ENCODE peak calls at places on chromosomes 3 and 15, in six cellular contexts. One of them, this sample, is unnamed.
A peak's percentile ranks its signal among the peaks of the same experiment; 100 is the strongest.

GRCh38 chr3:126125341-126125740 is 41.4 kb upstream of the SLC41A3 start:
- DNase-seq in mesothelial cell of epicardium: peak; percentile 10
- DNase-seq in B cell: no peak
- DNase-seq in RWPE1: no peak
- DNase-seq in mammary epithelial cell: no peak
- DNase-seq in GM23338: no peak
- DNase-seq in this sample: no peak

GRCh38 chr15:75034615-75035014 is 11.2 kb downstream of the PPCDC start:
- DNase-seq in mammary epithelial cell: no peak
- DNase-seq in RWPE1: no peak
- DNase-seq in GM23338: no peak
- DNase-seq in mesothelial cell of epicardium: no peak
- DNase-seq in B cell: no peak
- DNase-seq in this sample: no peak

GRCh38 chr15:49720221-49720620 is 99.4 kb downstream of the DTWD1 start:
- DNase-seq in mammary epithelial cell: no peak
- DNase-seq in GM23338: no peak
- DNase-seq in RWPE1: no peak
- DNase-seq in B cell: no peak
- DNase-seq in mesothelial cell of epicardium: no peak
- DNase-seq in this sample: no peak

GRCh38 chr3:69723389-69723788 is 15.9 kb upstream of the MITF start:
- DNase-seq in mammary epithelial cell: no peak
- DNase-seq in GM23338: no peak
- DNase-seq in RWPE1: no peak
- DNase-seq in mesothelial cell of epicardium: no peak
- DNase-seq in B cell: no peak
- DNase-seq in this sample: no peak

GRCh38 chr15:25712192-25712960 is 150.8 kb downstream of the ATP10A start:
- DNase-seq in GM23338: no peak
- DNase-seq in mesothelial cell of epicardium: no peak
- DNase-seq in mammary epithelial cell: no peak
- DNase-seq in RWPE1: no peak
- DNase-seq in B cell: no peak
- DNase-seq in this sample: no peak

GRCh38 chr3:79985866-79986265 is 218.1 kb upstream of the ROBO1 start:
- DNase-seq in RWPE1: no peak
- DNase-seq in B cell: no peak
- DNase-seq in mammary epithelial cell: no peak
- DNase-seq in GM23338: no peak
- DNase-seq in mesothelial cell of epicardium: no peak
- DNase-seq in this sample: no peak

GRCh38 chr15:33975023-33975565 is 6.8 kb downstream of the CHRM5 start:
- DNase-seq in B cell: no peak
- DNase-seq in GM23338: no peak
- DNase-seq in mammary epithelial cell: no peak
- DNase-seq in mesothelial cell of epicardium: no peak
- DNase-seq in RWPE1: no peak
- DNase-seq in this sample: no peak

GRCh38 chr3:24388159-24388558 is 106.5 kb downstream of the THRB start:
- DNase-seq in RWPE1: no peak
- DNase-seq in mammary epithelial cell: no peak
- DNase-seq in GM23338: no peak
- DNase-seq in mesothelial cell of epicardium: no peak
- DNase-seq in B cell: no peak
- DNase-seq in this sample: no peak

GRCh38 chr3:12686096-12686495 is 22.2 kb upstream of the RAF1 start:
- DNase-seq in RWPE1: no peak
- DNase-seq in GM23338: no peak
- DNase-seq in B cell: no peak
- DNase-seq in mammary epithelial cell: no peak
- DNase-seq in mesothelial cell of epicardium: no peak
- DNase-seq in this sample: no peak

GRCh38 chr3:24220859-24221657 is 273.6 kb downstream of the THRB start:
- DNase-seq in GM23338: peak; percentile 54
- DNase-seq in mesothelial cell of epicardium: no peak
- DNase-seq in mammary epithelial cell: peak; percentile 93
- DNase-seq in RWPE1: peak; percentile 61
- DNase-seq in B cell: no peak
- DNase-seq in this sample: no peak

GRCh38 chr15:99603828-99604227 is 38.0 kb downstream of the MEF2A start:
- DNase-seq in mesothelial cell of epicardium: no peak
- DNase-seq in GM23338: no peak
- DNase-seq in B cell: no peak
- DNase-seq in RWPE1: no peak
- DNase-seq in mammary epithelial cell: no peak
- DNase-seq in this sample: no peak

GRCh38 chr3:150106752-150107428 is 136.2 kb upstream of the PFN2 start:
- DNase-seq in mesothelial cell of epicardium: no peak
- DNase-seq in GM23338: no peak
- DNase-seq in RWPE1: no peak
- DNase-seq in mammary epithelial cell: no peak
- DNase-seq in B cell: no peak
- DNase-seq in this sample: no peak

GRCh38 chr3:185297867-185298266 is 44.0 kb upstream of the EHHADH start:
- DNase-seq in mammary epithelial cell: no peak
- DNase-seq in RWPE1: no peak
- DNase-seq in B cell: no peak
- DNase-seq in GM23338: no peak
- DNase-seq in mesothelial cell of epicardium: no peak
- DNase-seq in this sample: no peak

GRCh38 chr3:73623316-73623715 is 1.4 kb downstream of the PDZRN3 start:
- DNase-seq in mammary epithelial cell: no peak
- DNase-seq in mesothelial cell of epicardium: no peak
- DNase-seq in GM23338: no peak
- DNase-seq in B cell: no peak
- DNase-seq in RWPE1: no peak
- DNase-seq in this sample: no peak

GRCh38 chr3:169813757-169814517 is 1.2 kb upstream of the LRRC34 start:
- DNase-seq in mesothelial cell of epicardium: no peak
- DNase-seq in RWPE1: no peak
- DNase-seq in mammary epithelial cell: no peak
- DNase-seq in B cell: peak; percentile 92
- DNase-seq in GM23338: peak; percentile 92
- DNase-seq in this sample: peak; percentile 76

GRCh38 chr15:82970078-82970686 is 15.8 kb upstream of the RAMAC start:
- DNase-seq in RWPE1: no peak
- DNase-seq in GM23338: no peak
- DNase-seq in mesothelial cell of epicardium: no peak
- DNase-seq in B cell: no peak
- DNase-seq in mammary epithelial cell: no peak
- DNase-seq in this sample: no peak

GRCh38 chr3:71012971-71013370 is 570.6 kb downstream of the FOXP1 start:
- DNase-seq in mammary epithelial cell: no peak
- DNase-seq in B cell: no peak
- DNase-seq in RWPE1: no peak
- DNase-seq in mesothelial cell of epicardium: no peak
- DNase-seq in GM23338: no peak
- DNase-seq in this sample: no peak

GRCh38 chr3:173552526-173552925 is 155.0 kb downstream of the NLGN1 start:
- DNase-seq in B cell: no peak
- DNase-seq in mammary epithelial cell: no peak
- DNase-seq in GM23338: peak; percentile 47
- DNase-seq in mesothelial cell of epicardium: no peak
- DNase-seq in RWPE1: no peak
- DNase-seq in this sample: no peak

GRCh38 chr15:88982304-88982945 is 69.2 kb upstream of the MFGE8 start:
- DNase-seq in GM23338: no peak
- DNase-seq in mesothelial cell of epicardium: no peak
- DNase-seq in B cell: peak; percentile 16
- DNase-seq in mammary epithelial cell: no peak
- DNase-seq in RWPE1: no peak
- DNase-seq in this sample: peak; percentile 72

GRCh38 chr3:70899816-70900215 is 587.4 kb upstream of the MDFIC2 start:
- DNase-seq in mammary epithelial cell: no peak
- DNase-seq in RWPE1: no peak
- DNase-seq in B cell: no peak
- DNase-seq in GM23338: no peak
- DNase-seq in mesothelial cell of epicardium: no peak
- DNase-seq in this sample: no peak

GRCh38 chr15:80093854-80094418 is 34.5 kb downstream of the ZFAND6 start:
- DNase-seq in mammary epithelial cell: peak; percentile 54
- DNase-seq in RWPE1: peak; percentile 50
- DNase-seq in B cell: no peak
- DNase-seq in GM23338: peak; percentile 41
- DNase-seq in mesothelial cell of epicardium: no peak
- DNase-seq in this sample: no peak

GRCh38 chr15:80095511-80095910 is 36.0 kb downstream of the ZFAND6 start:
- DNase-seq in mesothelial cell of epicardium: no peak
- DNase-seq in B cell: no peak
- DNase-seq in GM23338: no peak
- DNase-seq in mammary epithelial cell: no peak
- DNase-seq in RWPE1: no peak
- DNase-seq in this sample: no peak

GRCh38 chr15:80090041-80090440 is 30.6 kb downstream of the ZFAND6 start:
- DNase-seq in GM23338: no peak
- DNase-seq in B cell: no peak
- DNase-seq in mammary epithelial cell: no peak
- DNase-seq in mesothelial cell of epicardium: no peak
- DNase-seq in RWPE1: no peak
- DNase-seq in this sample: no peak

GRCh38 chr15:80087104-80087503 is 27.6 kb downstream of the ZFAND6 start:
- DNase-seq in mammary epithelial cell: no peak
- DNase-seq in mesothelial cell of epicardium: no peak
- DNase-seq in B cell: no peak
- DNase-seq in RWPE1: no peak
- DNase-seq in GM23338: peak; percentile 42
- DNase-seq in this sample: no peak

GRCh38 chr15:80090879-80091503 is 31.5 kb downstream of the ZFAND6 start:
- DNase-seq in mesothelial cell of epicardium: no peak
- DNase-seq in B cell: no peak
- DNase-seq in mammary epithelial cell: no peak
- DNase-seq in RWPE1: no peak
- DNase-seq in GM23338: no peak
- DNase-seq in this sample: no peak
- TF ChIP-seq CTCF in mesothelial cell of epicardium: peak; percentile 69
- TF ChIP-seq CTCF in B cell: peak; percentile 52
- TF ChIP-seq CTCF in mammary epithelial cell: peak; percentile 48
- TF ChIP-seq CTCF in RWPE1: peak; percentile 31
- TF ChIP-seq CTCF in GM23338: no peak
- TF ChIP-seq CTCF in this sample: no peak

DNA sequence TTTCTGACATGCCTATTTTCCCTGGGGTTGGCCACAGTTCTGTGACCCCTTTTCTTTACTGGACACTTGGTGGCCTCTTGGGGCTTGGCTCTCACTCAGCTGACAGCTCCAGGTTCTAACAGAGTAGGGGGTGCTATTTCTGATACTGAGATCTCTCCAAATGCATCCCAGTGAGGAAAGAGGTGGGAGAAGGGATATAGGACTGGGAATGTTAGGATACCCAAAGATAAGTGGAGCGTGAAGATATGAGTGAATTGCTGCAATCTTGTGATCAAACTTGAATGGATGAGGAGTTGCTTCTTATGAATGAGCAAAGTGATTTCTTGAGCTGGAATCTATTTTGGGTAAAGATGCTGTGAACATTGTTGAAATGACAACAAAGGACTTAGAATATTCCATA is 74.6 kb downstream of the ATP2B2 start:
- DNase-seq in mammary epithelial cell: no peak
- DNase-seq in mesothelial cell of epicardium: no peak
- DNase-seq in GM23338: no peak
- DNase-seq in RWPE1: no peak
- DNase-seq in B cell: no peak
- DNase-seq in this sample: no peak
- TF ChIP-seq CTCF in mammary epithelial cell: no peak
- TF ChIP-seq CTCF in mesothelial cell of epicardium: no peak
- TF ChIP-seq CTCF in GM23338: no peak
- TF ChIP-seq CTCF in RWPE1: no peak
- TF ChIP-seq CTCF in B cell: no peak
- TF ChIP-seq CTCF in this sample: no peak

DNA sequence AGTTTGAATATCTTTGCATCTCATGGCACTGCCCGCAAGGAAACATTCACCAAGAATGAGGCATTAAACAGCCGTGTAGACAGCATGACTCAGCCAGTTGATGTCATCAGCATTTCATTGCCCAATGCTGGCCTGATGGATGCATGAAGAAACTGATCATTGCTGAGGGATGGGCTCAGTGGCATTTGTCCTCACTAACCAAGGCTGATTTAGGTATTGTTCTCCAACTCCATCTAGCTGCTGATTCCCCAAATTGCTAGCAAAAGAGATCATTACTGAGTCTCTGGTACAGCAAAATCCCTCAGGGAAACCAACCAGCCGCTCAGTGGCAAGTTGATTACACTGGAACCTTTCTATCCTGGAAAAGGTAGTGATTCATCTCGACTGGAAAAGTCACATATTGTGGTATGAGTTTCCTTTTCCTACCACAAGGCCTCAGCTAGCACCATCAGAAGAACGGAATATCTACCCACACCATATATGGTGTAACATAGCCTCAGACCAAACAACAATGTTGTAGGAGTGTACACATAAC is 186.5 kb upstream of the GAP43 start:
- DNase-seq in GM23338: peak; percentile 56
- DNase-seq in mammary epithelial cell: peak; percentile 97
- DNase-seq in B cell: no peak
- DNase-seq in RWPE1: peak; percentile 71
- DNase-seq in mesothelial cell of epicardium: no peak
- DNase-seq in this sample: no peak
- TF ChIP-seq CTCF in GM23338: peak; percentile 71
- TF ChIP-seq CTCF in mammary epithelial cell: peak; percentile 67
- TF ChIP-seq CTCF in B cell: no peak
- TF ChIP-seq CTCF in RWPE1: no peak
- TF ChIP-seq CTCF in mesothelial cell of epicardium: no peak
- TF ChIP-seq CTCF in this sample: no peak

DNA sequence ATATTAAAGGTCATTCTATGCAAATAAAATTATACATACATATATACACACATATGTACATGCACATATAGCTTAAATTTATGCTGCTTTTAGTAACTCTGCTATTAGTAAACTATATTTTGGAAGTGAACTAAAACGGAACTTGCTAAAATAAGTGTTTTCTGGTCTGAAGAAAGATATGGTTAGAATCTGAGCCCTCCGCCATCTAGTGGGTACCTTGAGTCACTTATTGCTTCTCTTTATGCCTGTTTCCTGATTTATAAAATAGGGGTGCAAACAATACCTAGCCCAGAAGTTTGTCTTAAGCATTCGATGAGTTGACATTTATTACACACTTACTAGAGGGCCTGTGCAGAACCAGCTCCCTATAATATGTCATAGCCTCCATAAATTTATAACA is 255.7 kb downstream of the CNTN6 start:
- DNase-seq in mammary epithelial cell: no peak
- DNase-seq in GM23338: peak; percentile 47
- DNase-seq in mesothelial cell of epicardium: no peak
- DNase-seq in B cell: no peak
- DNase-seq in RWPE1: no peak
- DNase-seq in this sample: no peak
- TF ChIP-seq CTCF in mammary epithelial cell: no peak
- TF ChIP-seq CTCF in GM23338: peak; percentile 56
- TF ChIP-seq CTCF in mesothelial cell of epicardium: no peak
- TF ChIP-seq CTCF in B cell: no peak
- TF ChIP-seq CTCF in RWPE1: no peak
- TF ChIP-seq CTCF in this sample: no peak

GRCh38 chr15:83978588-83978987 is 257.0 kb upstream of the GOLGA6L4 start:
- DNase-seq in GM23338: no peak
- DNase-seq in RWPE1: no peak
- DNase-seq in mammary epithelial cell: peak; percentile 38
- DNase-seq in mesothelial cell of epicardium: no peak
- DNase-seq in B cell: no peak
- DNase-seq in this sample: no peak
- TF ChIP-seq CTCF in GM23338: no peak
- TF ChIP-seq CTCF in RWPE1: no peak
- TF ChIP-seq CTCF in mammary epithelial cell: no peak
- TF ChIP-seq CTCF in mesothelial cell of epicardium: no peak
- TF ChIP-seq CTCF in B cell: no peak
- TF ChIP-seq CTCF in this sample: no peak